ENCODE peak calls at places on chromosomes 13 and 19, in eight cellular contexts. S, E, I, M, C, U, F and J are unnamed samples.

GRCh38 chr19:40565910-40566495 is 10.7 kb upstream of the SHKBP1 start:
- DNase-seq in M (no peak), U (no peak), F (no peak), E (no peak), C (no peak), I (no peak), S (no peak), J (no peak)

GRCh38 chr13:89721216-89721615 is 1626.3 kb upstream of the MIR17HG start:
- DNase-seq in C (no peak), F (no peak), E (no peak), U (no peak), S (peak), I (no peak), M (no peak), J (no peak)

GRCh38 chr19:36006955-36007354 is 1.7 kb downstream of the SYNE4 start:
- DNase-seq in E (no peak), I (no peak), U (no peak), M (no peak), F (no peak), S (no peak), C (no peak), J (no peak)

GRCh38 chr13:112687836-112688559 is 1.8 kb upstream of the ATP11A start:
- DNase-seq in U (no peak), E (no peak), C (no peak), M (no peak), I (no peak), F (no peak), S (no peak), J (no peak)

GRCh38 chr19:56106397-56106849 is 14.7 kb downstream of the ZNF787 start:
- DNase-seq in U (no peak), C (no peak), E (no peak), S (no peak), I (peak), M (no peak), F (no peak), J (no peak)

GRCh38 chr13:42108217-42108616 is 59.8 kb downstream of the DGKH start:
- DNase-seq in M (no peak), I (no peak), S (no peak), C (no peak), F (no peak), U (no peak), E (no peak), J (no peak)

GRCh38 chr19:38061294-38061693 is 154.3 kb downstream of the SIPA1L3 start:
- DNase-seq in E (no peak), M (no peak), F (no peak), I (no peak), U (no peak), S (peak), C (no peak), J (no peak)

GRCh38 chr19:4057913-4058695 is 8.6 kb downstream of the ZBTB7A start:
- DNase-seq in E (no peak), S (peak), I (peak), M (no peak), F (no peak), U (peak), C (no peak), J (peak)

GRCh38 chr19:33285441-33285927 is 16.9 kb downstream of the CEBPA start:
- DNase-seq in S (no peak), F (no peak), C (no peak), I (no peak), U (no peak), E (no peak), M (no peak), J (no peak)

GRCh38 chr13:114099918-114100445 is 32.4 kb downstream of the RASA3 start:
- DNase-seq in C (no peak), M (no peak), S (peak), E (peak), U (no peak), F (no peak), I (peak), J (no peak)

GRCh38 chr13:113882266-113882627 is 18.4 kb upstream of the GAS6 start:
- DNase-seq in C (no peak), E (no peak), I (peak), M (no peak), S (no peak), U (no peak), F (no peak), J (no peak)

GRCh38 chr19:38213911-38214625 is 10.0 kb downstream of the DPF1 start:
- DNase-seq in C (no peak), M (no peak), I (no peak), U (peak), S (peak), E (no peak), F (peak), J (peak)

GRCh38 chr19:55541091-55541490 is 4.2 kb upstream of the SBK2 start:
- DNase-seq in I (no peak), M (no peak), C (no peak), E (no peak), U (no peak), F (no peak), S (no peak), J (no peak)